ENCODE peak calls at places on chromosomes 1 and 21, in five cellular contexts. W, M, A, N and Y are unnamed samples.
A peak's percentile ranks its signal among the peaks of the same experiment; 100 is the strongest.

GRCh38 chr1:7262611-7263010 is 477.4 kb downstream of the CAMTA1 start:
- DNase-seq in W (no peak), M (peak; percentile 72), A (no peak), N (no peak), Y (no peak)

GRCh38 chr1:52238887-52239707 is 97.2 kb downstream of the ZFYVE9 start:
- DNase-seq in W (no peak), M (no peak), A (no peak), N (no peak), Y (peak; percentile 18)

GRCh38 chr1:225343618-225344017 is 84.2 kb downstream of the LBR start:
- DNase-seq in W (no peak), M (no peak), A (no peak), N (no peak), Y (peak; percentile 39)

GRCh38 chr1:95146637-95147036 is 29.5 kb downstream of the TLCD4 start:
- DNase-seq in W (no peak), M (no peak), A (no peak), N (no peak), Y (no peak)

GRCh38 chr1:203177471-203178039 is 1.9 kb upstream of the MYBPH start:
- DNase-seq in W (no peak), M (no peak), A (no peak), N (no peak), Y (peak; percentile 70)

GRCh38 chr1:31662463-31662862 is 17.8 kb upstream of the PEF1 start:
- DNase-seq in W (no peak), M (no peak), A (no peak), N (no peak), Y (no peak)

GRCh38 chr1:202107321-202107761 is 15.4 kb upstream of the GPR37L1 start:
- DNase-seq in W (peak; percentile 79), M (peak; percentile 95), A (no peak), N (peak; percentile 53), Y (no peak)

GRCh38 chr1:9822897-9823692 is 670 bp downstream of the CLSTN1 start:
- DNase-seq in W (no peak), M (no peak), A (no peak), N (no peak), Y (peak; percentile 17)

GRCh38 chr1:206829875-206830274 is 35.5 kb upstream of the IL20 start:
- DNase-seq in W (no peak), M (no peak), A (no peak), N (no peak), Y (no peak)

GRCh38 chr1:241834733-241835377 is 13.1 kb upstream of the EXO1 start:
- DNase-seq in W (no peak), M (no peak), A (peak; percentile 32), N (no peak), Y (peak; percentile 78)

GRCh38 chr1:69982992-69983391 is 222.4 kb downstream of the LRRC40 start:
- DNase-seq in W (no peak), M (no peak), A (no peak), N (no peak), Y (peak; percentile 85)

GRCh38 chr1:168774241-168774640 is 45.2 kb upstream of the DPT start:
- DNase-seq in W (peak; percentile 56), M (no peak), A (no peak), N (peak; percentile 32), Y (peak; percentile 87)

GRCh38 chr1:94792876-94793605 is 27.1 kb upstream of the SLC44A3 start:
- DNase-seq in W (no peak), M (no peak), A (no peak), N (no peak), Y (peak; percentile 86)

GRCh38 chr1:246569248-246570238 is 3.3 kb downstream of the CNST start:
- DNase-seq in W (no peak), M (no peak), A (no peak), N (no peak), Y (peak; percentile 58)
- H3K4me3 ChIP-seq in W (no peak overlapping the region), M (no peak overlapping the region), A (no peak overlapping the region), N (no peak overlapping the region), Y (no peak overlapping the region)

GRCh38 chr1:3702990-3703728 is 49.1 kb upstream of the CCDC27 start:
- DNase-seq in W (no peak), M (no peak), A (no peak), N (no peak), Y (peak; percentile 16)
- TF ChIP-seq CTCF in W (no peak), M (no peak), A (no peak), N (no peak), Y (no peak)

GRCh38 chr1:111504097-111504496 is 664 bp upstream of the ADORA3 start:
- DNase-seq in W (no peak), M (no peak), A (no peak), N (no peak), Y (no peak)

GRCh38 chr1:111506561-111506960 is 3.1 kb upstream of the ADORA3 start:
- DNase-seq in W (no peak), M (no peak), A (no peak), N (no peak), Y (no peak)

GRCh38 chr1:111503585-111504060 is at the start of the genes ADORA3 and TMIGD3:
- DNase-seq in W (no peak), M (no peak), A (no peak), N (no peak), Y (no peak)

GRCh38 chr1:111507411-111508201 is 4.2 kb upstream of the ADORA3 start:
- DNase-seq in W (peak; percentile 73), M (peak; percentile 57), A (peak; percentile 32), N (peak; percentile 77), Y (peak; percentile 55)

DNA sequence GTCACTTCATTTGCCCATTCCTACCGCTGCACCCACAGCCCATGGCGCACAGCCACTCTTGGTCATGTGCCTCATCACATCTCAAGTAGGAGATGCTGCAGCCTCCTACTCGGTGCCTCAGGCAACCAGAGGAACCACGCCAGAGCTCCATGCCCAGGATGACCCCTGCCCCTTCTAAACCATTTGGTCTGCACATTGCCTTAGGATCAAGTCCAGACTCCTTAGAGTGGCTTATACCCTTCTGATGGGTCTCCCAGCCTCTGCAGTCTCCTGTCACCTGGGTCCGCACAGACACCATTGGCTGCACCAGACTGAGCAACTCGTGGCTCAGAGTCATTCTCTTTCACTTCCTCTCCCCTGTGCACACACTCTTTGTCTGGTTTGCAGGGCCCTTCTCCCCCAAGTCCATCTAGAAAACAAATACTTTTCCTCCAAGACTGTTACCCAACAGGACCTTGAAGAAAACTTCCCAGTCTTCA is 2.2 kb upstream of the ADORA3 start:
- DNase-seq in W (no peak), M (no peak), A (no peak), N (no peak), Y (no peak)
- H3K4me3 ChIP-seq in W (no peak overlapping the region), M (no peak overlapping the region), A (no peak overlapping the region), N (no peak overlapping the region), Y (no peak overlapping the region)

GRCh38 chr1:92599184-92599583 is 112.5 kb upstream of the GFI1 start:
- DNase-seq in W (no peak), M (no peak), A (peak; percentile 4), N (no peak), Y (peak; percentile 64)
- TF ChIP-seq CTCF in W (peak; percentile 41), M (no peak), A (peak; percentile 57), N (peak; percentile 22), Y (peak; percentile 43)

GRCh38 chr21:26844258-26845065 is 747 bp downstream of the ADAMTS1 start:
- DNase-seq in W (peak; percentile 68), M (no peak), A (no peak), N (no peak), Y (no peak)

GRCh38 chr21:26843912-26844257 is 1.3 kb downstream of the ADAMTS1 start:
- DNase-seq in W (peak; percentile 10), M (no peak), A (no peak), N (no peak), Y (peak; percentile 67)

GRCh38 chr21:26846036-26846931 is 1.1 kb upstream of the ADAMTS1 start:
- DNase-seq in W (peak; percentile 94), M (peak; percentile 56), A (no peak), N (peak; percentile 71), Y (peak; percentile 83)

GRCh38 chr21:26845750-26846035 is 484 bp upstream of the ADAMTS1 start:
- DNase-seq in W (no peak), M (no peak), A (no peak), N (no peak), Y (no peak)

GRCh38 chr21:26845066-26845749 is at the start of gene ADAMTS1:
- DNase-seq in W (peak; percentile 94), M (peak; percentile 71), A (peak; percentile 89), N (peak; percentile 86), Y (peak; percentile 88)
- H3K4me3 ChIP-seq in W (peak within 1 kb of the TSS; percentile 80), M (peak within 1 kb of the TSS; percentile 67), A (peak within 1 kb of the TSS; percentile 99), N (peak within 1 kb of the TSS; percentile 85), Y (peak within 1 kb of the TSS; percentile 89)

DNA sequence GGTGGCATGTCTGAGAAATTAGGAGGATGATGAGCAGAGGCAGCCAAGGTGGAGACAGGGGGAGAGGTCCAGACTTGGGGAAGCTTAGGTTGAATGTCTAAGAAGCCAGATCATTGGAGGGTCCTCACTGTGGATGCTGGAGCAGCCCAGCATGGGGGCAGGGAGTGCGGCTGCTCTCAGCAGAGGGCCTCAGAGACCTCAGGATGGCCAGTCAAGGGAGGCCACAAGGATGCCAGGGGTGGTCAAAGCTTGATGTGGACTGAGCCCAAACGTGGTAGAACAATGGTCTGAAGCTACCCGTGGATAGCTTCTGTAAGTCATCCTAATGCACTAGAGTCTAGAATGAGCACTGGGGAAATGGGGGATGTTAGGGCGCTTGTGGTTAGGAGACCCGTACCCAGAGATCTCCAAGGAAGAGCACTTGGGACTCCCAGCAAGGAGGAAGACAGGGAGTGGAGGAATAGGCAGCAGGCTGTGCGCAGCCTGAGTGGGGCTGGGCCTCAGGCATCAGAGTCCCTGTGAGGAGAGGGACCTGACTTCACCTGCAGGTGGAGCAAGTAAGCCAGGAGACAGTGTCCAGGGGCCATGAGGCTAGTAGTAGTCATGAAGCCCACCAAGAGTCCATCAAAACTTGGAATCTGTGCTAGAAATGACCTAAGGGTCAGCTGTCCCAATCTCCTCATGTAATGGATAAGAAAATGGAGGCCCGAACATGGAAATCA is 4.3 kb upstream of the S100A9 start:
- DNase-seq in W (no peak), M (no peak), A (no peak), N (no peak), Y (peak; percentile 3)
- TF ChIP-seq CTCF in W (peak; percentile 31), M (no peak), A (peak; percentile 44), N (no peak), Y (peak; percentile 33)

GRCh38 chr1:17607644-17608581 is 68.4 kb downstream of the ARHGEF10L start:
- DNase-seq in W (no peak), M (no peak), A (no peak), N (no peak), Y (no peak)
- H3K4me3 ChIP-seq in W (no peak overlapping the region), M (no peak overlapping the region), A (no peak overlapping the region), N (no peak overlapping the region), Y (no peak overlapping the region)